ENCODE peak calls at places on chromosomes 4 and X, in eight cellular contexts. One of them, this sample, is unnamed.

GRCh38 chr4:64384237-64385176 is 24.7 kb downstream of the TECRL start:
- DNase-seq in left ventricle myocardium inferior: no peak
- DNase-seq in Caco-2: no peak
- DNase-seq in endothelial cell: no peak
- DNase-seq in NCI-H2107: no peak
- DNase-seq in GM04504: no peak
- DNase-seq in naive thymus-derived CD8-positive, alpha-beta T cell: no peak
- DNase-seq in iris pigment epithelial cell: no peak
- DNase-seq in this sample: no peak

GRCh38 chr4:54254116-54254914 is 25.2 kb downstream of the PDGFRA start:
- DNase-seq in Caco-2: no peak
- DNase-seq in endothelial cell: no peak
- DNase-seq in naive thymus-derived CD8-positive, alpha-beta T cell: no peak
- DNase-seq in NCI-H2107: no peak
- DNase-seq in left ventricle myocardium inferior: no peak
- DNase-seq in GM04504: no peak
- DNase-seq in iris pigment epithelial cell: no peak
- DNase-seq in this sample: no peak

GRCh38 chrX:39907964-39908616 is 189.7 kb downstream of the BCOR start:
- DNase-seq in iris pigment epithelial cell: peak
- DNase-seq in endothelial cell: no peak
- DNase-seq in left ventricle myocardium inferior: peak
- DNase-seq in GM04504: peak
- DNase-seq in naive thymus-derived CD8-positive, alpha-beta T cell: no peak
- DNase-seq in NCI-H2107: peak
- DNase-seq in Caco-2: peak
- DNase-seq in this sample: no peak

GRCh38 chrX:154046262-154046771 is 26.6 kb upstream of the IRAK1 start:
- DNase-seq in left ventricle myocardium inferior: peak
- DNase-seq in Caco-2: no peak
- DNase-seq in naive thymus-derived CD8-positive, alpha-beta T cell: no peak
- DNase-seq in NCI-H2107: no peak
- DNase-seq in endothelial cell: no peak
- DNase-seq in iris pigment epithelial cell: peak
- DNase-seq in GM04504: peak
- DNase-seq in this sample: no peak

GRCh38 chrX:46713672-46714487 is 45.0 kb downstream of the SLC9A7 start:
- DNase-seq in left ventricle myocardium inferior: no peak
- DNase-seq in Caco-2: no peak
- DNase-seq in GM04504: no peak
- DNase-seq in endothelial cell: no peak
- DNase-seq in NCI-H2107: no peak
- DNase-seq in iris pigment epithelial cell: peak
- DNase-seq in naive thymus-derived CD8-positive, alpha-beta T cell: no peak
- DNase-seq in this sample: no peak

GRCh38 chr4:146033149-146033548 is 94.5 kb upstream of the ZNF827 start:
- DNase-seq in Caco-2: no peak
- DNase-seq in NCI-H2107: no peak
- DNase-seq in naive thymus-derived CD8-positive, alpha-beta T cell: no peak
- DNase-seq in iris pigment epithelial cell: no peak
- DNase-seq in GM04504: no peak
- DNase-seq in left ventricle myocardium inferior: no peak
- DNase-seq in endothelial cell: no peak
- DNase-seq in this sample: no peak

GRCh38 chr4:127856485-127857447 is 23.9 kb upstream of the PLK4 start:
- DNase-seq in iris pigment epithelial cell: peak
- DNase-seq in NCI-H2107: no peak
- DNase-seq in endothelial cell: no peak
- DNase-seq in GM04504: peak
- DNase-seq in Caco-2: no peak
- DNase-seq in left ventricle myocardium inferior: no peak
- DNase-seq in naive thymus-derived CD8-positive, alpha-beta T cell: no peak
- DNase-seq in this sample: no peak

GRCh38 chrX:69020316-69020715 is 144.9 kb downstream of the PJA1 start:
- DNase-seq in Caco-2: no peak
- DNase-seq in GM04504: no peak
- DNase-seq in iris pigment epithelial cell: no peak
- DNase-seq in left ventricle myocardium inferior: no peak
- DNase-seq in naive thymus-derived CD8-positive, alpha-beta T cell: no peak
- DNase-seq in endothelial cell: no peak
- DNase-seq in NCI-H2107: no peak
- DNase-seq in this sample: no peak

GRCh38 chrX:141701081-141701480 is 2.5 kb upstream of the SPANXD start:
- DNase-seq in GM04504: no peak
- DNase-seq in NCI-H2107: no peak
- DNase-seq in iris pigment epithelial cell: peak
- DNase-seq in left ventricle myocardium inferior: no peak
- DNase-seq in Caco-2: no peak
- DNase-seq in naive thymus-derived CD8-positive, alpha-beta T cell: no peak
- DNase-seq in endothelial cell: no peak
- DNase-seq in this sample: no peak

GRCh38 chrX:7132335-7133035 is 15.0 kb upstream of the STS start:
- DNase-seq in GM04504: peak
- DNase-seq in left ventricle myocardium inferior: no peak
- DNase-seq in Caco-2: peak
- DNase-seq in iris pigment epithelial cell: peak
- DNase-seq in naive thymus-derived CD8-positive, alpha-beta T cell: no peak
- DNase-seq in NCI-H2107: no peak
- DNase-seq in endothelial cell: peak
- DNase-seq in this sample: no peak

GRCh38 chr4:14233126-14233525 is 605.6 kb upstream of the BOD1L1 start:
- DNase-seq in iris pigment epithelial cell: peak
- DNase-seq in NCI-H2107: no peak
- DNase-seq in naive thymus-derived CD8-positive, alpha-beta T cell: no peak
- DNase-seq in GM04504: no peak
- DNase-seq in left ventricle myocardium inferior: no peak
- DNase-seq in endothelial cell: no peak
- DNase-seq in Caco-2: no peak
- DNase-seq in this sample: no peak

GRCh38 chr4:186689476-186689875 is 34.2 kb downstream of the FAT1 start:
- DNase-seq in left ventricle myocardium inferior: no peak
- DNase-seq in Caco-2: no peak
- DNase-seq in GM04504: no peak
- DNase-seq in NCI-H2107: no peak
- DNase-seq in endothelial cell: no peak
- DNase-seq in iris pigment epithelial cell: no peak
- DNase-seq in naive thymus-derived CD8-positive, alpha-beta T cell: no peak
- DNase-seq in this sample: no peak

GRCh38 chrX:40151211-40152172 is 53.7 kb upstream of the BCOR start:
- DNase-seq in Caco-2: no peak
- DNase-seq in naive thymus-derived CD8-positive, alpha-beta T cell: no peak
- DNase-seq in endothelial cell: peak
- DNase-seq in left ventricle myocardium inferior: no peak
- DNase-seq in NCI-H2107: no peak
- DNase-seq in iris pigment epithelial cell: peak
- DNase-seq in GM04504: no peak
- DNase-seq in this sample: no peak

GRCh38 chr4:88008133-88008621 is 742 bp downstream of the PKD2 start:
- DNase-seq in left ventricle myocardium inferior: peak
- DNase-seq in NCI-H2107: peak
- DNase-seq in iris pigment epithelial cell: peak
- DNase-seq in Caco-2: peak
- DNase-seq in GM04504: no peak
- DNase-seq in naive thymus-derived CD8-positive, alpha-beta T cell: no peak
- DNase-seq in endothelial cell: peak
- DNase-seq in this sample: peak

GRCh38 chr4:186596850-186597390 is 41.6 kb upstream of the MTNR1A start:
- DNase-seq in left ventricle myocardium inferior: no peak
- DNase-seq in endothelial cell: no peak
- DNase-seq in NCI-H2107: no peak
- DNase-seq in iris pigment epithelial cell: no peak
- DNase-seq in naive thymus-derived CD8-positive, alpha-beta T cell: no peak
- DNase-seq in GM04504: no peak
- DNase-seq in Caco-2: no peak
- DNase-seq in this sample: no peak

GRCh38 chr4:151960449-151961246 is 199.8 kb upstream of the GATB start:
- DNase-seq in left ventricle myocardium inferior: no peak
- DNase-seq in NCI-H2107: no peak
- DNase-seq in naive thymus-derived CD8-positive, alpha-beta T cell: no peak
- DNase-seq in iris pigment epithelial cell: no peak
- DNase-seq in endothelial cell: no peak
- DNase-seq in GM04504: no peak
- DNase-seq in Caco-2: no peak
- DNase-seq in this sample: no peak

GRCh38 chr4:102608190-102608589 is 107.0 kb downstream of the NFKB1 start:
- DNase-seq in GM04504: no peak
- DNase-seq in naive thymus-derived CD8-positive, alpha-beta T cell: no peak
- DNase-seq in left ventricle myocardium inferior: no peak
- DNase-seq in NCI-H2107: no peak
- DNase-seq in iris pigment epithelial cell: peak
- DNase-seq in endothelial cell: no peak
- DNase-seq in Caco-2: no peak
- DNase-seq in this sample: no peak

GRCh38 chr4:104571341-104571740 is 76.6 kb upstream of the CXXC4 start:
- DNase-seq in GM04504: no peak
- DNase-seq in iris pigment epithelial cell: peak
- DNase-seq in NCI-H2107: no peak
- DNase-seq in left ventricle myocardium inferior: no peak
- DNase-seq in naive thymus-derived CD8-positive, alpha-beta T cell: no peak
- DNase-seq in endothelial cell: no peak
- DNase-seq in Caco-2: no peak
- DNase-seq in this sample: no peak

GRCh38 chr4:30718021-30718888 is 1.9 kb upstream of the PCDH7 start:
- DNase-seq in left ventricle myocardium inferior: peak
- DNase-seq in endothelial cell: peak
- DNase-seq in naive thymus-derived CD8-positive, alpha-beta T cell: no peak
- DNase-seq in Caco-2: peak
- DNase-seq in GM04504: peak
- DNase-seq in iris pigment epithelial cell: peak
- DNase-seq in NCI-H2107: no peak
- DNase-seq in this sample: no peak

GRCh38 chrX:116379854-116380253 is 56.6 kb upstream of the SLC6A14 start:
- DNase-seq in GM04504: no peak
- DNase-seq in Caco-2: no peak
- DNase-seq in endothelial cell: no peak
- DNase-seq in left ventricle myocardium inferior: peak
- DNase-seq in naive thymus-derived CD8-positive, alpha-beta T cell: no peak
- DNase-seq in NCI-H2107: no peak
- DNase-seq in iris pigment epithelial cell: peak
- DNase-seq in this sample: no peak

GRCh38 chrX:10833299-10834169 is 213.1 kb upstream of the MID1 start:
- DNase-seq in endothelial cell: peak
- DNase-seq in Caco-2: peak
- DNase-seq in NCI-H2107: peak
- DNase-seq in left ventricle myocardium inferior: no peak
- DNase-seq in iris pigment epithelial cell: peak
- DNase-seq in GM04504: no peak
- DNase-seq in naive thymus-derived CD8-positive, alpha-beta T cell: no peak
- DNase-seq in this sample: no peak

GRCh38 chr4:184805462-184806245 is 20.1 kb downstream of the ACSL1 start:
- DNase-seq in GM04504: no peak
- DNase-seq in iris pigment epithelial cell: no peak
- DNase-seq in naive thymus-derived CD8-positive, alpha-beta T cell: no peak
- DNase-seq in Caco-2: no peak
- DNase-seq in left ventricle myocardium inferior: peak
- DNase-seq in endothelial cell: no peak
- DNase-seq in NCI-H2107: peak
- DNase-seq in this sample: no peak

GRCh38 chrX:69398881-69399280 is 105.2 kb upstream of the NALF2 start:
- DNase-seq in naive thymus-derived CD8-positive, alpha-beta T cell: no peak
- DNase-seq in Caco-2: no peak
- DNase-seq in GM04504: no peak
- DNase-seq in endothelial cell: no peak
- DNase-seq in NCI-H2107: no peak
- DNase-seq in iris pigment epithelial cell: no peak
- DNase-seq in left ventricle myocardium inferior: no peak
- DNase-seq in this sample: no peak

GRCh38 chrX:25020391-25021131 is 4.8 kb upstream of the ARX start:
- DNase-seq in iris pigment epithelial cell: no peak
- DNase-seq in endothelial cell: peak
- DNase-seq in GM04504: no peak
- DNase-seq in left ventricle myocardium inferior: no peak
- DNase-seq in Caco-2: peak
- DNase-seq in naive thymus-derived CD8-positive, alpha-beta T cell: no peak
- DNase-seq in NCI-H2107: no peak
- DNase-seq in this sample: peak

GRCh38 chrX:111490683-111491082 is 20.8 kb upstream of the SERTM2 start:
- DNase-seq in endothelial cell: no peak
- DNase-seq in Caco-2: no peak
- DNase-seq in GM04504: no peak
- DNase-seq in NCI-H2107: no peak
- DNase-seq in iris pigment epithelial cell: no peak
- DNase-seq in left ventricle myocardium inferior: no peak
- DNase-seq in naive thymus-derived CD8-positive, alpha-beta T cell: no peak
- DNase-seq in this sample: no peak

GRCh38 chrX:54484666-54485065 is 11.4 kb downstream of the FGD1 start:
- DNase-seq in NCI-H2107: no peak
- DNase-seq in left ventricle myocardium inferior: peak
- DNase-seq in naive thymus-derived CD8-positive, alpha-beta T cell: no peak
- DNase-seq in GM04504: no peak
- DNase-seq in iris pigment epithelial cell: no peak
- DNase-seq in endothelial cell: no peak
- DNase-seq in Caco-2: no peak
- DNase-seq in this sample: no peak

GRCh38 chr4:80454040-80454439 is 118.5 kb downstream of the CFAP299 start:
- DNase-seq in iris pigment epithelial cell: peak
- DNase-seq in NCI-H2107: no peak
- DNase-seq in Caco-2: no peak
- DNase-seq in endothelial cell: no peak
- DNase-seq in left ventricle myocardium inferior: no peak
- DNase-seq in GM04504: no peak
- DNase-seq in naive thymus-derived CD8-positive, alpha-beta T cell: no peak
- DNase-seq in this sample: no peak

GRCh38 chrX:109862386-109862910 is 129.4 kb upstream of the ACSL4 start:
- DNase-seq in GM04504: no peak
- DNase-seq in left ventricle myocardium inferior: no peak
- DNase-seq in NCI-H2107: no peak
- DNase-seq in iris pigment epithelial cell: peak
- DNase-seq in naive thymus-derived CD8-positive, alpha-beta T cell: no peak
- DNase-seq in Caco-2: no peak
- DNase-seq in endothelial cell: no peak
- DNase-seq in this sample: no peak

GRCh38 chr4:67680568-67681222 is 20.3 kb downstream of the UBA6 start:
- DNase-seq in naive thymus-derived CD8-positive, alpha-beta T cell: no peak
- DNase-seq in left ventricle myocardium inferior: no peak
- DNase-seq in NCI-H2107: no peak
- DNase-seq in GM04504: no peak
- DNase-seq in endothelial cell: no peak
- DNase-seq in iris pigment epithelial cell: peak
- DNase-seq in Caco-2: no peak
- DNase-seq in this sample: no peak